ENCODE peak calls at places on chromosome 18, in seven cellular contexts. W is astrocyte of the spinal cord, N is neural crest cell, I is endothelial cell, T is HCT116, L is progenitor cell of endocrine pancreas, A is heart right ventricle. E is an unnamed sample.

GRCh38 chr18:57859314-57859713 is 56.2 kb upstream of the ATP8B1 start:
- DNase-seq in W (peak), T (peak), N (no peak), L (no peak), A (no peak), I (no peak), E (no peak)

GRCh38 chr18:45745817-45746461 is 22.0 kb downstream of the SLC14A1 start:
- DNase-seq in T (no peak), W (no peak), N (no peak), I (no peak), A (no peak), L (no peak), E (no peak)

GRCh38 chr18:7452331-7452730 is 114.8 kb upstream of the PTPRM start:
- DNase-seq in W (peak), L (no peak), I (peak), N (peak), T (peak), A (peak), E (no peak)

GRCh38 chr18:56748698-56749268 is 97.6 kb downstream of the WDR7 start:
- DNase-seq in L (no peak), N (peak), W (peak), I (peak), T (peak), A (no peak), E (no peak)

GRCh38 chr18:36589857-36590543 is 238.8 kb downstream of the TPGS2 start:
- DNase-seq in T (no peak), W (peak), A (no peak), I (no peak), N (no peak), L (no peak), E (no peak)

GRCh38 chr18:25005602-25006375 is 346.2 kb downstream of the ZNF521 start:
- DNase-seq in I (no peak), N (no peak), A (no peak), W (peak), T (no peak), L (no peak), E (no peak)

GRCh38 chr18:67135981-67136380 is 380.5 kb downstream of the DSEL start:
- DNase-seq in A (no peak), L (no peak), T (no peak), W (no peak), N (no peak), I (no peak), E (no peak)

GRCh38 chr18:55878224-55878623 is 290.2 kb upstream of the TCF4 start:
- DNase-seq in T (no peak), N (no peak), I (no peak), W (peak), A (no peak), L (no peak), E (no peak)

GRCh38 chr18:54388203-54389142 is 30.8 kb downstream of the C18orf54 start:
- DNase-seq in W (peak), A (no peak), T (peak), L (no peak), I (no peak), N (no peak), E (no peak)

GRCh38 chr18:59222341-59222740 is 2.4 kb downstream of the GRP start:
- DNase-seq in N (no peak), I (no peak), W (no peak), A (no peak), L (no peak), T (no peak), E (no peak)

GRCh38 chr18:79586436-79587297 is 92.9 kb upstream of the CTDP1 start:
- DNase-seq in L (no peak), T (no peak), A (no peak), W (no peak), I (no peak), N (no peak), E (no peak)

GRCh38 chr18:23918395-23919032 is 96.0 kb upstream of the TTC39C start:
- DNase-seq in I (peak), T (peak), N (peak), W (peak), A (peak), L (peak), E (peak)

GRCh38 chr18:76442413-76443171 is 52.5 kb downstream of the ZNF516 start:
- DNase-seq in W (no peak), N (no peak), I (no peak), L (no peak), T (no peak), A (no peak), E (no peak)

GRCh38 chr18:7908686-7909299 is 341.7 kb downstream of the PTPRM start:
- DNase-seq in W (no peak), T (no peak), A (no peak), L (no peak), N (no peak), I (no peak), E (no peak)

GRCh38 chr18:58195278-58195721 is 151.3 kb downstream of the NEDD4L start:
- DNase-seq in W (no peak), L (no peak), I (peak), A (no peak), N (no peak), T (no peak), E (no peak)

GRCh38 chr18:59516356-59517155 is 157.5 kb upstream of the LMAN1 start:
- DNase-seq in A (no peak), W (peak), N (no peak), T (no peak), I (peak), L (no peak), E (no peak)

GRCh38 chr18:77980275-77980674 is 730.6 kb downstream of the GALR1 start:
- DNase-seq in I (no peak), T (no peak), A (no peak), L (no peak), N (no peak), W (no peak), E (no peak)

DNA sequence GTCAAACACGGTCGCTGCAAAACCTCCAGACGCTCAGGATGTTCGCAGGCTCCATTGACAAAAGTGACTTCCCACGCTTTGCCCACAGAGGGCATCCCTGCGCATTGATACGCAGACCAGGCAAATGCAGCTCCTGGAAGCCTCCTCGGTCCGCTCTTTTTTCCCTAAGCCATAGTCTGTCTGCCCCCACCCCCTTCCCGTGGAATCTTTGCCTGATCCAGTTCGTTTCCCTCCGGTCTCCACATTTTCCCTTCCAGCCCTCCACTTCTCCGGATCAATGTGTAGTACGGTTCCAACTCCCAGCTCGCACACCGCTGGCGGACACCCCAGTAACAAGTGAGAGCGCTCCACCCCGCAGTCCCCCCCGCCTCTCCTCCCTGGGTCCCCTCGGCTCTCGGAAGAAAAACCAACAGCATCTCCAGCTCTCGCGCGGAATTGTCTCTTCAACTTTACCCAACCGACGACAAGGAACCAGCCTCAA is at the start of gene DCC:
- DNase-seq in I (peak), T (no peak), W (peak), A (peak), L (peak), N (peak), E (peak)
- TF ChIP-seq CTCF in I (no peak), T (no peak), W (peak), A (peak), L (peak), N (peak), E (peak)

DNA sequence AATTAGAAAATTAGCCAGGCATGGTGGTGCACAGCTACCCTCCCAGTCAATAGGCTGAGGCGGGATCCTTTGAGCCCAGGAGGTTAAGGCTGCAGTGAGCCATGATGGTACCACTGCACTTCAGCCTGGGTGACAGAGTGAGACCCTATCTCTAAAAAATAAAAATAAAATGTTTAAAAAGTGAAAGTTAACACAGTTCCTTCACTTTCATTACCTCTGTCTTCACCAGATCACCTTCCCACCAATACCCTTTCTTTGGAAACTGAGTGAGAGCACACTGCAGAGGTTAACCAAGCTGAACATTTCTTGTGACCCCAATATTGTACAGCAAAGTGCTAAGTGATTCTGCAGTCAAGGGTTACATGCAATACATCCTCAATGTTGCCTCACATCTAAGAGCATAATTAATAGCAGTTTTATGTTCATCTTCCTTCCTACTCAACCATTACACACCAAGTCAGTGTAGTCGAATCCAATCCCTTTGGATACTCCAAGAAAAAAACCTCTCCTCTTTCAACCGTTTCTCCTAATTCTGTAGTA is 1.7 kb downstream of the L3MBTL4 start:
- DNase-seq in I (no peak), N (no peak), A (no peak), W (no peak), T (no peak), L (no peak), E (no peak)
- TF ChIP-seq CTCF in I (no peak), N (no peak), A (no peak), W (no peak), T (no peak), L (no peak), E (no peak)

DNA sequence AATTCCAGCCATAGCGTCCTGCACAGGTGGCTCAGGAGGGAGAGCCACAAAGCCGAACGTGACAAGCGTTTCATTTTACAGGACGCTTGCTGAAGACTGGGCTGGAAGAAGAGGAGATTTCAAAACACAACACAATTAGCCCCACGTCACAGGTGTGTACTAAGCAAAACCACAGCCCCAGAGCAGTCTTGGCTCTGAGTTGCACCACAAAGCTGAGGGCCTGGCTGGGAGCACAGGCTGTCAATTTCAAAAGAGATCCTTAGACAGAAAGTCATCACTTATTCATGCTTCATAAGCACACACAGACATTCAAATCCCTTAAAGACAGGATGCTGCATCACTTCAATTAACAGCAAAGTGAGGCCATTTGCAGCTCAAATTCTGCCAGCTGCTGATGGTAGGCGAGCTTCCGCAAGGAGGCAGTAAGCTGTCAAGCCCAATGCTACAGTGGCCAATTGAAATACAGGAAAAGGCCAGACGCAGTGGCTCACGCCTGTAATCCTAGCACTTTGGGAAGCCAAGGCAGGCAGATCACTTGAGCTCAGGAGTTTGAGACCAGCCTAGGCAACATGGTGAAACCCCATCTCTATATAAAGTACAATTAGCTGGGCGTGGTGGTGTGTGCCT is 79.6 kb downstream of the SKA1 start:
- DNase-seq in N (no peak), L (no peak), A (no peak), W (no peak), T (no peak), I (no peak), E (no peak)
- TF ChIP-seq CTCF in N (no peak), L (no peak), A (no peak), W (no peak), T (no peak), I (no peak), E (no peak)

GRCh38 chr18:712401-713134 is at the start of gene ENOSF1:
- DNase-seq in N (peak), W (peak), L (peak), I (peak), T (peak), A (peak), E (peak)

GRCh38 chr18:713135-713490 is 683 bp upstream of the ENOSF1 start:
- DNase-seq in N (no peak), I (peak), L (no peak), T (no peak), W (no peak), A (no peak), E (no peak)

GRCh38 chr18:711330-711692 is 1.1 kb downstream of the ENOSF1 start:
- DNase-seq in A (no peak), N (no peak), I (no peak), L (no peak), W (no peak), T (no peak), E (no peak)

GRCh38 chr18:710418-711300 is 1.8 kb downstream of the ENOSF1 start:
- DNase-seq in L (no peak), A (no peak), T (no peak), I (no peak), N (no peak), W (no peak), E (no peak)

DNA sequence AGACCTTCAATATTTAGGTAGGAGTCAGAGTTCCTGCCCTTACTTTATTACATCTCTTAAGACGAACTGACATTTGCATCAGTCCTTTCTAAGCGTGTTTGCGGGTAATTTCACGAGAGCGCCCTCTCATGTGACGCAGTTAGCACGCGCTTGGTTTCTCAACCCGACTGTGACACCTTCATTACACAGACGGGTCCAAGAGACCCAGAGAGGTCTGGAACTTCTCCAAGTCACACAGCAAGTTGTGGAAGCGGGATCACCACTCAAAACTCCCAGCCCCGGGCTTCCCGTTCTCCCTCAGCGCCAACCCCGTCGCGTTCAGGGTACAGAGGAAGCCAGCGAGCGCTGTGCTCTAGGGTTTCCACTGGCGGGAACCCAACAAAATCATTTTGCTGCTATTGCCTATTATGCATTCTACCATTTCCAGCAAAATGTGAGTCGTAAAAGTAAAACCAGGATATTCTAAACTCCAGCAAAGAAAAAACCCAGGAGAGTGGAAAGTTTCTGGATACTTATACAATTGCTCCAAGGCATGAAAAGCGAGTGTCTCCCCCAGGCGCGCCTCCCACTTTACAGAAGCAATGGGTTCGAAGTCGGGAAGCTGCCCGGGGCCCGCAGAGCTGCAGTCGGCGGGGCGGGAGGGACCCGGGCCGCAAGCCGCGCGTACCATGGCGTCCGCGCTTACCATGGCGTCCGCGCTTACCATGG is 583 bp downstream of the ENOSF1 start:
- DNase-seq in N (peak), A (peak), W (peak), L (peak), I (peak), T (peak), E (no peak)
- TF ChIP-seq CTCF in N (no peak), A (peak), W (peak), L (no peak), I (no peak), T (no peak), E (no peak)

DNA sequence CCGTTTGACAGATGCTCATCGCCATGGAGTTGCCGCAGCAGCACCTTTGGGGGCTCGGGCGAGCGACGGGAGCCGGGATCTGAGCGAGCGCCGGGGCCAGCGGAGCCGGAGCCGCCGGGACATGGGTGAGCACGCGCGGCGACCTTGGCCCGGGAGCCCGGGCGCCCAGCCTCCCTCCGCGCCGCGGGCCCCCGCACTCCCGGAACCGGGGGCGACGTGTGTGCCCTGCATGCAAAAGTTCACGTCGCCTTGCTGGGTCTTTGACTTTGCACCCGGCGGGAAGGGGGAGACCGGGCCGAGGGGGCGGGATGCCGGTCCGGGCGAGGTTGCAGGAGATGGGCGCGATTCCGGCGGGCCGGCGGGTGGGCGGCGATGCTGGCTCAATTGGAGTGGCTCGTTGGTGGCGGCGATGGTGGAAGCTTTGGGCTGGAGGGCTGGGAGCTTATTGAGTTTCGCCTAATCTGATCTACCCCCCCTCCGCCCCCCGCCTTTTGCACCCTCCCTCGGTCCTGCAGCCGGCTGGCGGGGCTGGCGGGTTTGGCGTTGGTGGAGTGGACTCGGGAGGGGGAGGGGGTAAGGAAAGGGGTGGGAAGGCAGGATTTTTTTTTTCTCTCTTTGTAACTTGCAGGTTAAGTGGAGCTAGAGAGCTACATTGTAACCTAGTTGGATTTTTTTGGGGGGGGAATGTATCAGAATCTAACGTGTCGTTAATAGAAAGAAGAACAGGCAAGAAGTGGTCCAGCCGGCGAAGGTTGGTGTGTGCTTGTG is at the start of gene SETBP1:
- DNase-seq in W (peak), T (no peak), I (peak), L (peak), A (peak), N (peak), E (no peak)
- TF ChIP-seq CTCF in W (no peak), T (no peak), I (no peak), L (no peak), A (peak), N (no peak), E (no peak)

DNA sequence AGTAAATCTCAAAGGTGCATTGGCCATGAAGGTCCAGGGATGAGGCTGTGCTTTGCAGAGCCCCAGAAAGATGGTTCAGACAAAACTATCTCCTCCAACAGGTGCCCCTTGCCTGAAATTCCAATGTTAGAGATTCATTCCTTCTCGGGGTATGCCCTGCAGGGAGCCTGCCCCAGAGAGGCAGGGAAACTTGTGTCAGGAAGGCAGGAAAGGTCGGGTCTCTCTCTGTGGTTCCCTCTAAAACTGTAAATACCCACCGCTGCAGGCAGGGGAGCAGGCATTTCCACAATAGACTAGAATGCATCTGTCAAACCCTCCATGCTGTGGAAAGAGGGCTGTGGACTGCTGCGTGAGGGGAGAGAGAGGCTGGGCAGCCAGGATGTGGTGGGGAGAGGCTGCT is 207.8 kb upstream of the SMAD2 start:
- DNase-seq in A (no peak), I (peak), W (no peak), T (no peak), L (no peak), N (no peak), E (no peak)
- TF ChIP-seq CTCF in A (no peak), I (no peak), W (no peak), T (no peak), L (peak), N (peak), E (no peak)

DNA sequence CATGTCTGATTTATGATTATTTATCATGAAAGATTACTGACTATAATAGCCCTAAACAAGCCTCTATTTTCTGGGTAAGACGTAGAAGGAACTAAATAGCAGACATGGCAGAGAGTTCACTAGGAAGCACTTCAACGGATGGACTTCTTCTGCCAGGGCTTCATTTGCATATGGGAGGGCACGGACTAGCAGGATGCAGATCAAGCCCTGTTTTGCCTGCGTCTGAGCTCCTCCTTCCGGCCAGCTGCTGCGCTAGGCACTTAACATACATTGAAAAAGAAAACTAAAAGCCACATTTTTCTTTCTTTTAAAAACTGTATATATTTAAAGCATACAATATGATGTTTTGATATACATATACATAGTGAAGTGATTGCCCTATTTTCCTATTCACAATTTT is 340.0 kb upstream of the MEX3C start:
- DNase-seq in W (no peak), T (no peak), L (no peak), A (peak), I (peak), N (peak), E (peak)
- TF ChIP-seq CTCF in W (peak), T (no peak), L (peak), A (peak), I (no peak), N (peak), E (no peak)

DNA sequence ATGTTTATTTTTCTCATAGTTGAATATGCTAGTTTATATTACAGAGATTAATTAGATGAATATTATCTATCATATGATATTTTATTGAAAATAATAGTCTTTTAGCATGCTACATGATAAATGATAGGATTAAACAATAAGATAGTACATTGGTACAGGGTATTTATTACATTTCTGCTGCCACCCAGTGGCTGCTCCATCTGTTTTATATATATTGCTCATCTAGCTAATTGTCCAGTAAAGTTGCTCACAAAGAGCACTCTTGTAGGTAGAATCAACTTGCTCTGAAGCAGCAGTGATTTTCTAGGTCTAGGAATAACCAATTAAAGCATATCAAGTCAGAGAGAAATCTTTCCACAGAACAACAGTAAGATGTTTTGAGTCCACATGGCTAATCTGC is 183.3 kb downstream of the ASXL3 start:
- DNase-seq in I (no peak), T (no peak), A (no peak), L (no peak), W (peak), N (no peak), E (no peak)
- TF ChIP-seq CTCF in I (peak), T (no peak), A (peak), L (peak), W (peak), N (peak), E (no peak)